ENCODE peak calls at places on chromosomes 13 and 19, in nine cellular contexts. A is fibroblast of pulmonary artery, N is mesothelial cell of epicardium, C is tibial artery, U is omental fat pad, Y is AG09309, M is choroid plexus epithelial cell, W is astrocyte, F is AG04450. Z is an unnamed sample.

GRCh38 chr19:28705008-28705407 is 507.9 kb downstream of the UQCRFS1 start:
- DNase-seq in A (peak), N (no peak), C (no peak), U (no peak), Y (peak), M (peak), W (peak), F (peak), Z (no peak)

GRCh38 chr19:10835089-10835753 is 791 bp downstream of the TMED1 start:
- DNase-seq in A (no peak), N (no peak), C (peak), U (no peak), Y (no peak), M (no peak), W (no peak), F (no peak), Z (no peak)

GRCh38 chr13:30572859-30573275 is 44.9 kb upstream of the USPL1 start:
- DNase-seq in A (peak), N (no peak), C (no peak), U (no peak), Y (no peak), M (peak), W (peak), F (no peak), Z (no peak)

GRCh38 chr19:39126593-39127187 is 1.1 kb downstream of the PAK4 start:
- DNase-seq in A (peak), N (no peak), C (peak), U (no peak), Y (no peak), M (peak), W (peak), F (no peak), Z (no peak)

GRCh38 chr13:99314640-99315176 is 7.5 kb upstream of the GPR183 start:
- DNase-seq in A (peak), N (no peak), C (no peak), U (no peak), Y (no peak), M (peak), W (peak), F (no peak), Z (no peak)

GRCh38 chr13:101289764-101290163 is 126.5 kb downstream of the NALCN start:
- DNase-seq in A (peak), N (peak), C (no peak), U (no peak), Y (no peak), M (peak), W (peak), F (peak), Z (peak)

GRCh38 chr13:51760592-51760991 is 43.4 kb downstream of the DHRS12 start:
- DNase-seq in A (no peak), N (no peak), C (no peak), U (no peak), Y (no peak), M (no peak), W (peak), F (no peak), Z (no peak)

GRCh38 chr19:58513694-58514563 is 2.1 kb upstream of the SLC27A5 start:
- DNase-seq in A (peak), N (peak), C (peak), U (peak), Y (peak), M (peak), W (peak), F (no peak), Z (peak)

GRCh38 chr19:17294051-17294891 is 9.0 kb downstream of the ABHD8 start:
- DNase-seq in A (no peak), N (no peak), C (no peak), U (no peak), Y (no peak), M (no peak), W (no peak), F (no peak), Z (no peak)

GRCh38 chr13:28550721-28551497 is 56.0 kb upstream of the FLT1 start:
- DNase-seq in A (no peak), N (no peak), C (no peak), U (no peak), Y (no peak), M (no peak), W (no peak), F (no peak), Z (no peak)

GRCh38 chr19:14409157-14410053 is 9.7 kb downstream of the DDX39A start:
- DNase-seq in A (no peak), N (no peak), C (no peak), U (no peak), Y (no peak), M (no peak), W (no peak), F (no peak), Z (no peak)

GRCh38 chr19:48480476-48481190 is 11.5 kb downstream of the CYTH2 start:
- DNase-seq in A (no peak), N (no peak), C (peak), U (no peak), Y (no peak), M (peak), W (no peak), F (no peak), Z (no peak)

GRCh38 chr13:21297452-21297851 is 121.0 kb downstream of the MRPL57 start:
- DNase-seq in A (peak), N (no peak), C (no peak), U (no peak), Y (no peak), M (peak), W (no peak), F (no peak), Z (no peak)

GRCh38 chr13:34897220-34897619 is 44.9 kb upstream of the NBEA start:
- DNase-seq in A (no peak), N (no peak), C (no peak), U (no peak), Y (no peak), M (no peak), W (no peak), F (no peak), Z (no peak)

GRCh38 chr13:106114981-106115554 is 420.4 kb downstream of the EFNB2 start:
- DNase-seq in A (no peak), N (no peak), C (no peak), U (no peak), Y (peak), M (no peak), W (peak), F (peak), Z (no peak)

GRCh38 chr13:68944272-68944671 is 1163.4 kb upstream of the ATXN8OS start:
- DNase-seq in A (no peak), N (no peak), C (no peak), U (no peak), Y (no peak), M (no peak), W (no peak), F (no peak), Z (no peak)

GRCh38 chr13:30045916-30046704 is 195.7 kb upstream of the UBL3 start:
- DNase-seq in A (peak), N (no peak), C (no peak), U (no peak), Y (no peak), M (peak), W (peak), F (peak), Z (no peak)

GRCh38 chr13:61202042-61202441 is 213.6 kb downstream of the PCDH20 start:
- DNase-seq in A (no peak), N (no peak), C (no peak), U (no peak), Y (no peak), M (no peak), W (no peak), F (no peak), Z (no peak)

GRCh38 chr19:17948967-17949930 is 16.4 kb downstream of the CCDC124 start:
- DNase-seq in A (no peak), N (no peak), C (no peak), U (no peak), Y (no peak), M (no peak), W (no peak), F (no peak), Z (no peak)

GRCh38 chr13:46687810-46688209 is 109.2 kb downstream of the ESD start:
- DNase-seq in A (peak), N (no peak), C (no peak), U (no peak), Y (no peak), M (peak), W (peak), F (no peak), Z (no peak)

GRCh38 chr19:58372311-58373133 is 8.3 kb downstream of the ZNF837 start:
- DNase-seq in A (no peak), N (no peak), C (no peak), U (no peak), Y (no peak), M (no peak), W (no peak), F (no peak), Z (no peak)

GRCh38 chr19:12938536-12939291 is at the start of gene CALR:
- DNase-seq in A (peak), N (no peak), C (no peak), U (no peak), Y (no peak), M (peak), W (no peak), F (no peak), Z (no peak)

GRCh38 chr19:55353803-55354697 is 469 bp downstream of the COX6B2 start:
- DNase-seq in A (peak), N (peak), C (peak), U (peak), Y (no peak), M (peak), W (no peak), F (no peak), Z (no peak)

GRCh38 chr13:42985312-42986175 is 6.5 kb downstream of the EPSTI1 start:
- DNase-seq in A (no peak), N (no peak), C (peak), U (no peak), Y (no peak), M (no peak), W (no peak), F (no peak), Z (no peak)

GRCh38 chr19:43798546-43799409 is 3.5 kb downstream of the LYPD5 start:
- DNase-seq in A (no peak), N (peak), C (no peak), U (no peak), Y (no peak), M (no peak), W (no peak), F (no peak), Z (peak)

GRCh38 chr13:109593230-109593629 is 193.2 kb downstream of the IRS2 start:
- DNase-seq in A (no peak), N (no peak), C (no peak), U (no peak), Y (no peak), M (no peak), W (no peak), F (no peak), Z (no peak)

GRCh38 chr13:89783221-89783755 is 1564.2 kb upstream of the MIR17HG start:
- DNase-seq in A (no peak), N (no peak), C (no peak), U (no peak), Y (no peak), M (no peak), W (no peak), F (no peak), Z (no peak)

GRCh38 chr19:29858000-29858596 is 46.3 kb downstream of the CCNE1 start:
- DNase-seq in A (no peak), N (peak), C (no peak), U (no peak), Y (no peak), M (no peak), W (no peak), F (no peak), Z (peak)

DNA sequence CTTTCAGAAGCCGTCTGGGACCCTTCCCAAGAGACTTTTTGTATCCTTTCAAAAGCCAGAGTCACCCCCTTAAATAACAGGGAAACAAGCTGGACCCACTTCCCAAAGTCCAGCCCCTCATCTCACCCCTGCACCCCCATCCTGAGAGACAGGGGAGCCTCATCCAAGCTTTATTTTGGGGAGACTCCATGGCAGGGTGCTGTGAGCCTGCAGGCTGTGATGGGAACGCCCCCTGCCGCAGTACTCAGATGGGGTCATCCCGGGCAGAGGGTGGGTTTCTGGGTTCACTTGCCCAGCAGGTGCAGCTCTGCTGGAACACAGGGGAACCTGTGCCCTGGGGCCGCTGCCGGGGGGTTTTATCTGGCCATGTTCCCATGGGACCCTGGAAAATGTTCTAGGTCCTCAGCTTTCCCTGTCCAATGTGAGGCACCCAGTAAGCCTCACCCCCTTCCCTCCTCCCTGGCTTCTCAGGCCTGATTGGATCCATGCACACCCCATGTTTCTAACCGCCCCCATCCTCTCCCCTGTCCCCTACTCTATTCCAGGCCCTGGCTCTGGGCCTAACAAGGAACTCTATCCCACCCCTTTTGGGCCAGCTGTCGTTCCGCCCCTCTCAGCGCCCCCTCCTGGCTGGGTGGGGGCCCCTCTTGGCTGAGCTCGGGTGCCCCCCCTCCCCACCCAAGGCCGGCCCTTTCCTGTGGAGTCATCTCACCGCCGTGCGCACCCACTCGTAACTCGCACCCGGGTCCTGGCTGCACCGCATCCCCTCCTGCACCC is 1.0 kb downstream of the HIF3A start:
- DNase-seq in A (peak), N (no peak), C (peak), U (no peak), Y (no peak), M (peak), W (no peak), F (no peak), Z (no peak)
- TF ChIP-seq CTCF in A (peak), N (no peak), C (peak), U (no peak), Y (peak), M (peak), W (no peak), F (no peak), Z (no peak)

GRCh38 chr13:98144501-98145350 is 1.8 kb downstream of the FARP1 start:
- DNase-seq in A (peak), N (no peak), C (no peak), U (no peak), Y (peak), M (peak), W (peak), F (peak), Z (no peak)

GRCh38 chr13:98143601-98144500 is 957 bp downstream of the FARP1 start:
- DNase-seq in A (peak), N (peak), C (peak), U (no peak), Y (peak), M (peak), W (peak), F (no peak), Z (no peak)

GRCh38 chr13:98150836-98151489 is 8.1 kb downstream of the FARP1 start:
- DNase-seq in A (no peak), N (no peak), C (no peak), U (no peak), Y (no peak), M (no peak), W (no peak), F (no peak), Z (no peak)

GRCh38 chr13:98143157-98143553 is 261 bp downstream of the FARP1 start:
- DNase-seq in A (no peak), N (no peak), C (peak), U (no peak), Y (no peak), M (no peak), W (no peak), F (no peak), Z (no peak)

GRCh38 chr13:98147521-98147920 is 4.6 kb downstream of the FARP1 start:
- DNase-seq in A (no peak), N (no peak), C (no peak), U (no peak), Y (no peak), M (peak), W (no peak), F (no peak), Z (no peak)
- TF ChIP-seq CTCF in A (no peak), N (no peak), C (no peak), U (no peak), Y (peak), M (peak), W (no peak), F (no peak), Z (peak)

GRCh38 chr13:95564091-95564490 is 11.6 kb downstream of the CLDN10 start:
- DNase-seq in A (peak), N (no peak), C (no peak), U (no peak), Y (no peak), M (peak), W (no peak), F (no peak), Z (no peak)
- TF ChIP-seq CTCF in A (peak), N (no peak), C (no peak), U (no peak), Y (no peak), M (peak), W (no peak), F (no peak), Z (no peak)

GRCh38 chr13:67438465-67438864 is 208.3 kb upstream of the PCDH9 start:
- DNase-seq in A (no peak), N (no peak), C (no peak), U (no peak), Y (no peak), M (peak), W (no peak), F (no peak), Z (no peak)
- TF ChIP-seq CTCF in A (no peak), N (no peak), C (no peak), U (no peak), Y (no peak), M (peak), W (no peak), F (no peak), Z (no peak)

GRCh38 chr13:49098771-49099512 is 121.2 kb upstream of the MLNR start:
- DNase-seq in A (peak), N (no peak), C (no peak), U (no peak), Y (no peak), M (peak), W (no peak), F (no peak), Z (no peak)
- TF ChIP-seq CTCF in A (peak), N (no peak), C (no peak), U (no peak), Y (peak), M (peak), W (peak), F (no peak), Z (peak)

GRCh38 chr19:41341669-41342490 is 11.8 kb downstream of the TGFB1 start:
- DNase-seq in A (no peak), N (no peak), C (no peak), U (no peak), Y (no peak), M (no peak), W (no peak), F (no peak), Z (no peak)
- TF ChIP-seq CTCF in A (no peak), N (no peak), C (no peak), U (no peak), Y (no peak), M (no peak), W (no peak), F (no peak), Z (no peak)